ENCODE peak calls at places on chromosomes 6 and 20, in nine cellular contexts. J is heart left ventricle, R is AG04450, H is lower lobe of right lung, W is GM12878, Z is thyroid gland, D is astrocyte, A is breast epithelium, E is lung. S is an unnamed sample.

GRCh38 chr6:56040271-56040670 is 164.9 kb upstream of the BMP5 start:
- DNase-seq in J (no peak), R (no peak), H (no peak), W (no peak), Z (no peak), D (peak; percentile 73), A (no peak), E (no peak), S (no peak)

GRCh38 chr6:78607188-78607587 is 260.2 kb upstream of the IRAK1BP1 start:
- DNase-seq in J (no peak), R (no peak), H (no peak), W (no peak), Z (no peak), D (peak; percentile 88), A (no peak), E (no peak), S (no peak)

GRCh38 chr6:149862901-149863595 is 1.1 kb downstream of the LRP11 start:
- DNase-seq in J (peak; percentile 79), R (no peak), H (peak; percentile 82), W (no peak), Z (peak; percentile 92), D (peak; percentile 53), A (peak; percentile 90), E (peak; percentile 80), S (peak; percentile 43)

GRCh38 chr6:24004659-24005058 is 121.4 kb upstream of the NRSN1 start:
- DNase-seq in J (no peak), R (no peak), H (no peak), W (no peak), Z (no peak), D (peak; percentile 76), A (no peak), E (no peak), S (no peak)

GRCh38 chr20:24779886-24780285 is 169.2 kb upstream of the CST7 start:
- DNase-seq in J (no peak), R (no peak), H (peak; percentile 18), W (no peak), Z (no peak), D (no peak), A (peak; percentile 22), E (no peak), S (no peak)

GRCh38 chr20:62832951-62833391 is 16.1 kb downstream of the COL9A3 start:
- DNase-seq in J (no peak), R (no peak), H (no peak), W (no peak), Z (peak; percentile 72), D (no peak), A (no peak), E (no peak), S (peak; percentile 51)

GRCh38 chr6:125747589-125748533 is 1.6 kb upstream of the HEY2 start:
- DNase-seq in J (peak; percentile 51), R (no peak), H (peak; percentile 59), W (no peak), Z (peak; percentile 51), D (no peak), A (no peak), E (no peak), S (peak; percentile 26)

GRCh38 chr20:51447097-51447764 is 95.3 kb downstream of the NFATC2 start:
- DNase-seq in J (peak; percentile 64), R (peak; percentile 91), H (no peak), W (no peak), Z (peak; percentile 57), D (peak; percentile 98), A (peak; percentile 74), E (peak; percentile 63), S (peak; percentile 31)

GRCh38 chr6:134584809-134585528 is 267.1 kb upstream of the SGK1 start:
- DNase-seq in J (no peak), R (no peak), H (no peak), W (no peak), Z (no peak), D (no peak), A (no peak), E (no peak), S (no peak)

GRCh38 chr20:33709398-33709797 is 10.7 kb downstream of the PXMP4 start:
- DNase-seq in J (no peak), R (no peak), H (no peak), W (no peak), Z (no peak), D (no peak), A (no peak), E (no peak), S (no peak)

GRCh38 chr6:158756977-158757752 is 62.0 kb downstream of the EZR start:
- DNase-seq in J (no peak), R (no peak), H (no peak), W (no peak), Z (no peak), D (no peak), A (no peak), E (peak; percentile 26), S (no peak)

GRCh38 chr6:134074151-134074712 is 21.8 kb upstream of the SLC2A12 start:
- DNase-seq in J (no peak), R (no peak), H (no peak), W (no peak), Z (peak; percentile 3), D (no peak), A (no peak), E (no peak), S (no peak)

GRCh38 chr6:62446647-62447316 is 160.8 kb upstream of the KHDRBS2 start:
- DNase-seq in J (no peak), R (no peak), H (no peak), W (no peak), Z (no peak), D (no peak), A (no peak), E (no peak), S (no peak)

DNA sequence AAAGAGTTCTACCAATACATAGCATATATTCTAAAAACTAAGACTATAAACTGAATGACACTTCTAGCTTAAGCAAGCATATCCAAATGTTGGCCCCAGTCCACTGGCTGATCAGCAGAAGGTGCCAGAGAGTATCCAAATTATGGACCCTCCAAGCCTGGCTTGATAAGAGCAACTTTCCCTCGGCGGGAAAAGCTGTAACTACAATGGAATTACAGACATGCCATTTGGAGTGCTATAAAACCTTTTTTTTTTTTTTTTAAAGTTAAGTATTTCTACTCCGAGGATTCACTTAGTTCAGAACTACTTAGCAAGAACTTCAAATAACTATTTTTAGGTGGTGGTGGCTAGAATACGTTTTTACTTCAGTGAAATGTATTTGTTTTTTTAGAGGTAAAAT is 94.6 kb downstream of the EPB41L2 start:
- DNase-seq in J (no peak), R (no peak), H (no peak), W (no peak), Z (peak; percentile 9), D (peak; percentile 37), A (no peak), E (no peak), S (no peak)
- H3K27ac ChIP-seq in J (peak overlapping the region; percentile 2), R (peak overlapping the region; percentile 48), H (peak overlapping the region; percentile 59), W (no peak overlapping the region), Z (peak overlapping the region; percentile 37), D (no peak overlapping the region), A (no peak overlapping the region), E (peak overlapping the region; percentile 56), S (no peak overlapping the region)

GRCh38 chr20:57400262-57400701 is 9.1 kb downstream of the RBM38 start:
- DNase-seq in J (no peak), R (no peak), H (no peak), W (no peak), Z (no peak), D (no peak), A (no peak), E (no peak), S (peak; percentile 60)
- TF ChIP-seq CTCF in J (peak; percentile 15), R (no peak), H (no peak), W (peak; percentile 65), Z (no peak), D (no peak), A (no peak), E (no peak), S (no peak)

GRCh38 chr20:22446613-22447447 is 137.5 kb downstream of the FOXA2 start:
- DNase-seq in J (no peak), R (no peak), H (peak; percentile 55), W (no peak), Z (peak; percentile 53), D (no peak), A (no peak), E (peak; percentile 53), S (no peak)

GRCh38 chr20:22450540-22450939 is 133.8 kb downstream of the FOXA2 start:
- DNase-seq in J (no peak), R (no peak), H (no peak), W (no peak), Z (no peak), D (no peak), A (no peak), E (no peak), S (no peak)

GRCh38 chr20:22442318-22442717 is 142.1 kb downstream of the FOXA2 start:
- DNase-seq in J (no peak), R (no peak), H (no peak), W (no peak), Z (no peak), D (no peak), A (no peak), E (no peak), S (no peak)

GRCh38 chr20:22449115-22449973 is 135.0 kb downstream of the FOXA2 start:
- DNase-seq in J (no peak), R (no peak), H (no peak), W (no peak), Z (peak; percentile 78), D (no peak), A (no peak), E (peak; percentile 48), S (no peak)

DNA sequence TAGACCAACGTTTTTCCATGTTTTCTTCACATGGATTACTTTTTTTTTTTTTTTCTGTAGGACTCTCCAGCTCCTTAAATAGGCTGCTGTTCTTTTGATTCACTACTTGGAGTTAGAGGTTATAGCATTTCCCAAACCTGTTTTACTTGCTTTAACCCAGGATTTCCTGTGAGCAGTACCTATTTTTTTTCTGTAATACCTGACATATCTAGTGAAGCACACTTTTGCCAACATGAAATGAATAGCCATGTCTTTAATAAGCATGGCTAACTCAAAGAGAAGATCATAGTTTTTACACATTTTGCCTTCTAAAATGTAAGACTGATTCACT is 137.0 kb downstream of the FOXA2 start:
- DNase-seq in J (no peak), R (no peak), H (no peak), W (no peak), Z (no peak), D (no peak), A (no peak), E (no peak), S (no peak)
- H3K4me3 ChIP-seq in J (no peak overlapping the region), R (no peak overlapping the region), H (no peak overlapping the region), W (no peak overlapping the region), Z (no peak overlapping the region), D (no peak overlapping the region), A (no peak overlapping the region), E (no peak overlapping the region), S (no peak overlapping the region)

DNA sequence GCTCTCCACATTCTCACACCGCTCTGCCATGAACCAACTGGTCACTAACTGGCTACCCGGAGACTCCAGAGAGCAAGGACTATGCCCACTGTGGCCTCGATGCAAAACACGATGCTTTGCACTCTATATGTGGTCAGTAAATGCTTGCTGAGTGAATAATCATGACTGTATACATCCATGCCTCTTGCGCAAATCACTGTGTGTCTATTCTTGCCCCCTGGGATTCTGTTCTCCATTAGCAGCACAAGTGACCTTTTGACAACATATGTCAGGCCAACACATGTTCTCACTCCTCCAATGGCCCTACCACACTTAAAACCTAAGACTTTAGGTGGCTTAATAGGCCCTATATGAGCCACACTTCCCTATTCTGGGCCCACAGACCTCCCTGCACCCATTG is 16.9 kb downstream of the KIF16B start:
- DNase-seq in J (no peak), R (no peak), H (no peak), W (no peak), Z (no peak), D (no peak), A (no peak), E (no peak), S (no peak)
- H3K27ac ChIP-seq in J (no peak overlapping the region), R (peak overlapping the region; percentile 11), H (no peak overlapping the region), W (no peak overlapping the region), Z (no peak overlapping the region), D (no peak overlapping the region), A (no peak overlapping the region), E (no peak overlapping the region), S (no peak overlapping the region)

S was measured in Peyer's patch.